ENCODE peak calls at places on chromosomes 1 and 21, in seven cellular contexts. One of them, this sample, is unnamed.

GRCh38 chr1:51664412-51665240 is 47.7 kb downstream of the OSBPL9 start:
- DNase-seq in cardiac muscle cell: peak
- DNase-seq in right lobe of liver: no peak
- DNase-seq in thoracic aorta: no peak
- DNase-seq in OCI-LY7: no peak
- DNase-seq in M059J: peak
- DNase-seq in hepatic stellate cell: no peak
- DNase-seq in this sample: no peak

GRCh38 chr1:36089393-36090121 is 865 bp downstream of the ADPRS start:
- DNase-seq in hepatic stellate cell: peak
- DNase-seq in M059J: peak
- DNase-seq in cardiac muscle cell: peak
- DNase-seq in thoracic aorta: no peak
- DNase-seq in right lobe of liver: peak
- DNase-seq in OCI-LY7: peak
- DNase-seq in this sample: no peak

GRCh38 chr1:209565759-209566678 is 17.5 kb upstream of the CAMK1G start:
- DNase-seq in M059J: peak
- DNase-seq in thoracic aorta: peak
- DNase-seq in OCI-LY7: peak
- DNase-seq in cardiac muscle cell: peak
- DNase-seq in right lobe of liver: peak
- DNase-seq in hepatic stellate cell: peak
- DNase-seq in this sample: peak

GRCh38 chr1:186282466-186282865 is 92.6 kb downstream of the TPR start:
- DNase-seq in right lobe of liver: no peak
- DNase-seq in hepatic stellate cell: no peak
- DNase-seq in cardiac muscle cell: no peak
- DNase-seq in thoracic aorta: no peak
- DNase-seq in M059J: no peak
- DNase-seq in OCI-LY7: no peak
- DNase-seq in this sample: no peak

GRCh38 chr1:220283616-220284015 is 11.4 kb upstream of the RAB3GAP2 start:
- DNase-seq in OCI-LY7: no peak
- DNase-seq in cardiac muscle cell: peak
- DNase-seq in hepatic stellate cell: no peak
- DNase-seq in M059J: no peak
- DNase-seq in right lobe of liver: no peak
- DNase-seq in thoracic aorta: no peak
- DNase-seq in this sample: no peak

GRCh38 chr21:39441502-39442475 is 3.8 kb downstream of the LCA5L start:
- DNase-seq in right lobe of liver: no peak
- DNase-seq in thoracic aorta: no peak
- DNase-seq in OCI-LY7: peak
- DNase-seq in M059J: peak
- DNase-seq in hepatic stellate cell: peak
- DNase-seq in cardiac muscle cell: peak
- DNase-seq in this sample: no peak

GRCh38 chr1:87203890-87204289 is 124.8 kb upstream of the LMO4 start:
- DNase-seq in thoracic aorta: no peak
- DNase-seq in OCI-LY7: no peak
- DNase-seq in hepatic stellate cell: no peak
- DNase-seq in M059J: peak
- DNase-seq in right lobe of liver: no peak
- DNase-seq in cardiac muscle cell: peak
- DNase-seq in this sample: no peak

GRCh38 chr1:217191441-217191840 is 439.4 kb downstream of the GPATCH2 start:
- DNase-seq in hepatic stellate cell: no peak
- DNase-seq in OCI-LY7: no peak
- DNase-seq in cardiac muscle cell: no peak
- DNase-seq in thoracic aorta: no peak
- DNase-seq in M059J: no peak
- DNase-seq in right lobe of liver: peak
- DNase-seq in this sample: no peak

GRCh38 chr21:39385299-39386145 is 36.6 kb upstream of the HMGN1 start:
- DNase-seq in thoracic aorta: no peak
- DNase-seq in OCI-LY7: no peak
- DNase-seq in M059J: no peak
- DNase-seq in cardiac muscle cell: peak
- DNase-seq in right lobe of liver: peak
- DNase-seq in hepatic stellate cell: peak
- DNase-seq in this sample: peak

GRCh38 chr1:21919520-21919919 is 17.6 kb downstream of the HSPG2 start:
- DNase-seq in right lobe of liver: no peak
- DNase-seq in thoracic aorta: no peak
- DNase-seq in M059J: peak
- DNase-seq in OCI-LY7: no peak
- DNase-seq in cardiac muscle cell: peak
- DNase-seq in hepatic stellate cell: peak
- DNase-seq in this sample: no peak

GRCh38 chr1:21783679-21784603 is 992 bp upstream of the USP48 start:
- DNase-seq in thoracic aorta: no peak
- DNase-seq in cardiac muscle cell: peak
- DNase-seq in OCI-LY7: no peak
- DNase-seq in M059J: peak
- DNase-seq in right lobe of liver: no peak
- DNase-seq in hepatic stellate cell: peak
- DNase-seq in this sample: no peak

GRCh38 chr1:243924188-243924587 is 74.1 kb upstream of the AKT3 start:
- DNase-seq in OCI-LY7: no peak
- DNase-seq in right lobe of liver: no peak
- DNase-seq in thoracic aorta: no peak
- DNase-seq in M059J: peak
- DNase-seq in hepatic stellate cell: peak
- DNase-seq in cardiac muscle cell: peak
- DNase-seq in this sample: no peak

GRCh38 chr1:79052829-79053449 is 46.4 kb upstream of the ADGRL4 start:
- DNase-seq in thoracic aorta: no peak
- DNase-seq in M059J: no peak
- DNase-seq in right lobe of liver: no peak
- DNase-seq in cardiac muscle cell: no peak
- DNase-seq in hepatic stellate cell: no peak
- DNase-seq in OCI-LY7: no peak
- DNase-seq in this sample: no peak

GRCh38 chr1:6490181-6491075 is 1.0 kb downstream of the PLEKHG5 start:
- DNase-seq in cardiac muscle cell: peak
- DNase-seq in M059J: peak
- DNase-seq in OCI-LY7: peak
- DNase-seq in right lobe of liver: peak
- DNase-seq in hepatic stellate cell: peak
- DNase-seq in thoracic aorta: no peak
- DNase-seq in this sample: no peak

GRCh38 chr1:20439282-20439681 is 46.7 kb downstream of the CAMK2N1 start:
- DNase-seq in thoracic aorta: no peak
- DNase-seq in M059J: peak
- DNase-seq in cardiac muscle cell: peak
- DNase-seq in OCI-LY7: no peak
- DNase-seq in right lobe of liver: no peak
- DNase-seq in hepatic stellate cell: peak
- DNase-seq in this sample: no peak

GRCh38 chr1:167463856-167464565 is 54.3 kb downstream of the CD247 start:
- DNase-seq in thoracic aorta: no peak
- DNase-seq in M059J: no peak
- DNase-seq in right lobe of liver: no peak
- DNase-seq in OCI-LY7: no peak
- DNase-seq in cardiac muscle cell: no peak
- DNase-seq in hepatic stellate cell: no peak
- DNase-seq in this sample: no peak